ENCODE peak calls at places on chromosomes 2 and 18, in nine cellular contexts. G is neuronal stem cell; E is psoas muscle; L is NT2/D1; V is CD4-positive, CD25-positive, alpha-beta regulatory T cell; Q is GM23338; Y is endodermal cell; D is CD8-positive, alpha-beta memory T cell; N is effector memory CD4-positive, alpha-beta T cell. R is an unnamed sample.

GRCh38 chr18:784470-785172 is 27.4 kb downstream of the YES1 start:
- DNase-seq in D (no peak), G (no peak), V (no peak), Q (peak; percentile 57), N (no peak), Y (no peak), L (no peak), E (no peak), R (no peak)

GRCh38 chr2:33603416-33603815 is 4.3 kb upstream of the FAM98A start:
- DNase-seq in Y (no peak), G (no peak), D (no peak), V (no peak), N (no peak), L (no peak), Q (peak; percentile 59), E (no peak), R (no peak)

GRCh38 chr18:3250237-3251107 is 2.9 kb downstream of the MYL12A start:
- DNase-seq in Y (no peak), G (no peak), D (no peak), V (peak; percentile 37), E (no peak), Q (no peak), L (no peak), N (no peak), R (no peak)

GRCh38 chr2:148719941-148720436 is 75.4 kb downstream of the EPC2 start:
- DNase-seq in G (no peak), V (no peak), N (no peak), L (no peak), Q (no peak), E (no peak), Y (peak; percentile 53), D (no peak), R (no peak)

GRCh38 chr2:64640153-64641044 is 13.3 kb downstream of the SERTAD2 start:
- DNase-seq in L (peak; percentile 63), G (no peak), D (no peak), V (no peak), Y (no peak), Q (no peak), N (no peak), E (no peak), R (no peak)

GRCh38 chr18:44309185-44309584 is 371.5 kb upstream of the SETBP1 start:
- DNase-seq in E (no peak), L (no peak), Y (no peak), V (no peak), Q (no peak), N (no peak), D (no peak), G (no peak), R (no peak)

GRCh38 chr2:7593286-7593685 is 676.1 kb downstream of the RNF144A start:
- DNase-seq in N (no peak), Q (no peak), L (no peak), E (no peak), G (no peak), D (no peak), V (no peak), Y (no peak), R (no peak)

GRCh38 chr2:111982822-111983221 is 72.2 kb upstream of the TMEM87B start:
- DNase-seq in Q (no peak), E (no peak), D (no peak), N (no peak), Y (no peak), V (peak; percentile 66), G (no peak), L (no peak), R (no peak)

GRCh38 chr2:186164325-186164724 is 321.7 kb upstream of the ZC3H15 start:
- DNase-seq in D (no peak), N (no peak), Y (no peak), Q (no peak), L (no peak), E (no peak), V (no peak), G (no peak), R (no peak)

GRCh38 chr18:41967680-41968079 is 12.6 kb downstream of the PIK3C3 start:
- DNase-seq in N (no peak), L (no peak), Q (no peak), E (no peak), G (no peak), V (no peak), D (no peak), Y (no peak), R (no peak)

GRCh38 chr2:50512397-50512796 is 519.5 kb downstream of the NRXN1 start:
- DNase-seq in N (no peak), V (no peak), G (no peak), L (peak; percentile 16), Y (no peak), Q (peak; percentile 18), D (no peak), E (no peak), R (no peak)

GRCh38 chr18:49813071-49813320 is 337 bp downstream of the ACAA2 start:
- DNase-seq in L (peak; percentile 0), V (no peak), D (no peak), E (peak; percentile 37), Q (peak; percentile 60), Y (no peak), N (peak; percentile 10), G (no peak), R (no peak)

DNA sequence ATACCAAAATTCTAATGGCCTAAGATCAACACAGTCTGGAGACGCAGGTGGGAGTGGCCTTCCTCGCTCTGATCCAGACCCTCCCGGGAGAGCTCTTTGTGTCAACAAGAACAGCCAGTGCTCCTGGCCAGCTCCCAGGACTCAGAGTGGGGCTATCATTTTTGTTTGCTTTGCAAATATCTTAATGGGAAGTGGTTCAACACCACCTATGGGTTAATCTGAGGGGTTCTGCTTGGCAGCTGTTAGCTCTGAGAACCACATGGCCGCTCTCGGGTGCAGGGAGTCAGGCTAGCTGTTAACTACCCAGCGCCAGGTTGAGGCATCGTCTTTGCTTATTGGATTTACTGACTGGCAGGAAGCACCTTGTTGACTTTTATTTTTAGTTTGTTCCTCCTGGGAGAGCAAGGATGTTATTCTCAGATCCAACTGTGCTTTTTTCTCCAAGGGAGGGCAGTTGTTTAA is 184.8 kb upstream of the SP5 start:
- DNase-seq in D (no peak), L (peak; percentile 30), Q (peak; percentile 61), N (no peak), E (peak; percentile 68), Y (peak; percentile 90), G (peak; percentile 15), V (no peak), R (no peak)
- H3K4me3 ChIP-seq in D (no peak overlapping the region), L (no peak overlapping the region), Q (no peak overlapping the region), N (no peak overlapping the region), E (peak overlapping the region; percentile 17), Y (peak overlapping the region; percentile 62), G (no peak overlapping the region), V (no peak overlapping the region), R (no peak overlapping the region)

DNA sequence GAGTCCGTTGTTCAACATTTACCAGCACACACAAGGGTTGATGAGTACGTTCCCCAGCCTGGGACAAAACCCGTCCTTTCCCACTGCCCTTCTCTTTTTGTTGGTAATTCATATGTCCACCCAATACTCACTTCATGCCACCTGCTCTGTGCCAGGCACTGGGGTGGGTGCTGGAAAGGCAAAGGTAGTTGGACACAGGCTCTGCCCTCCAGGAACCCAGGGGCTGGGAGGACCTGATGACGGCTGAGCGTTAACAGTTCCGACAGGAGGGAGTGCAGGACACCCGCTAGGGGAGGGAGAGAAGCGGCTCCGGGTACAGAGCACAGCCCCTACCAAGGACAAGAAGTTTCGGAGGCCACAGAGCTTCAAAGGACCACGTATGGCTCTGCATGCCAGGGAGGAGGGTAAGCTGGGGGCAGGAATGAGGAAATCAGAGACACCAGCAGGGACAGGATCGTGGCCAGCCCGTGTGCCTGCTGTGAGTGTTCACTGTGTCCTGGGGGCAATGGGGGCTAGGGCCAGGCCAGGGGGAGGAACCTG is 134.1 kb upstream of the GPC1 start:
- DNase-seq in N (no peak), L (no peak), Q (no peak), V (no peak), E (no peak), D (no peak), G (no peak), Y (no peak), R (no peak)
- H3K4me1 ChIP-seq in N (no peaks in the 10 kb centered on the region), L (peaks cover 2% of the 10 kb centered on the region), Q (no peaks in the 10 kb centered on the region), V (no peaks in the 10 kb centered on the region), E (no peaks in the 10 kb centered on the region), D (no peaks in the 10 kb centered on the region), G (peaks cover 20% of the 10 kb centered on the region), Y (no peaks in the 10 kb centered on the region), R (no peaks in the 10 kb centered on the region)

DNA sequence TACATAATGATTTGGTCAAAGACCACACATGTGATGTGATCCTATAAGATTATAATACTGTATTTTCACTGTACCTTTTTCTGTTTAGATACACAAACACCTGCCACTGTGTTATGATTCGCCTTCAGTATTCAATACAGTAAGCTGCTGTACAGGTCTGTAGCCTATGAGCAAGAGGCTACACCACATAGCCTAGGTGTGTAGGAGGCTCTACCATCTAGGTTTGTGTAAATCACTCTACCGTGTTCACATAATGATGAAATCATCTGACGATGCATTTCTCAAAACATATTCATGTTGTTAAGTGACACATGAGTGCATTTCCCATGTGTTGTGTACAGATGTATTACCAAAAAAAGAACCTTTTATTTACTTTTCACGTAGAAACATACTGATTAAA is 74.5 kb downstream of the USP40 start:
- DNase-seq in N (no peak), V (no peak), L (no peak), D (no peak), G (no peak), E (no peak), Q (no peak), Y (no peak), R (no peak)
- H3K36me3 ChIP-seq in N (peaks cover 10% of the 10 kb centered on the region), V (peaks cover 19% of the 10 kb centered on the region), L (peaks cover 24% of the 10 kb centered on the region), D (no peaks in the 10 kb centered on the region), G (no peaks in the 10 kb centered on the region), E (peaks cover 8% of the 10 kb centered on the region), Q (no peaks in the 10 kb centered on the region), Y (no peaks in the 10 kb centered on the region), R (peaks cover 4% of the 10 kb centered on the region)

GRCh38 chr2:174591740-174592139 is 5.9 kb downstream of the WIPF1 start:
- DNase-seq in L (no peak), G (no peak), E (no peak), N (no peak), Y (no peak), Q (no peak), V (no peak), D (no peak), R (no peak)

GRCh38 chr2:174590928-174591648 is 6.5 kb downstream of the WIPF1 start:
- DNase-seq in Q (no peak), Y (no peak), G (no peak), D (no peak), N (no peak), L (no peak), E (no peak), V (no peak), R (no peak)

GRCh38 chr2:174589334-174589733 is 8.3 kb downstream of the WIPF1 start:
- DNase-seq in Q (no peak), G (no peak), V (no peak), E (no peak), Y (no peak), L (no peak), D (no peak), N (no peak), R (no peak)

GRCh38 chr2:174588463-174588862 is 9.1 kb downstream of the WIPF1 start:
- DNase-seq in Q (no peak), N (no peak), L (no peak), D (no peak), V (no peak), G (no peak), Y (no peak), E (no peak), R (no peak)

DNA sequence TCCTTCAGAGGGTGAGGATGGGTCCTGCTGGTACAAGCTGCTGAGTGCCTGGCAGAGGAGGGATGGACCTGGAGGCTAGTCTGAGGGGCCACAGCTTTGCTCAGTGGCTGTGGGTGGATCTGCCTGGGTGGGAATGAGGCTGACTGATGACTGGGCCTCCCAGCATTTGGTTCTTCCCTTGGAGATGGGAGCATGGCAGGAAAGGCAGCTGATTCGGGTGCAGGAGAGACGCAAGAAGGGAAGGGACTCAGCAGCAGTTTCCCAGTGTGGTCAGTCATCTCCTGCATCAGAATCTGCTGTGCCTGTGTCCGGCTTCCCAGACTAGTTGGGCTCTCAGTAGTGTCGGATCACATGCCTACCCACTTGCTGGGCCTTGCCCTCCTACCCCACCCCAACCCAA is 7.3 kb downstream of the WIPF1 start:
- DNase-seq in V (no peak), E (no peak), Y (no peak), L (no peak), G (no peak), Q (no peak), D (no peak), N (no peak), R (no peak)
- H3K4me3 ChIP-seq in V (peak overlapping the region; percentile 98), E (no peak overlapping the region), Y (no peak overlapping the region), L (no peak overlapping the region), G (no peak overlapping the region), Q (no peak overlapping the region), D (peak overlapping the region; percentile 22), N (no peak overlapping the region), R (peak overlapping the region; percentile 44)

R was measured in naive thymus-derived CD4-positive, alpha-beta T cell.